ENCODE peak calls at places on chromosomes 16 and 17, in eight cellular contexts. One of them, this sample, is unnamed. For H3K4me1, the result is how much of the 10 kb centered on the place peaks cover.

GRCh38 chr16:9932000-9932399 is 250.2 kb downstream of the GRIN2A start:
- DNase-seq in body of pancreas: no peak
- DNase-seq in stomach: no peak
- DNase-seq in HCT116: no peak
- DNase-seq in adrenal gland: no peak
- DNase-seq in uterus: no peak
- DNase-seq in ovary: no peak
- DNase-seq in gastrocnemius medialis: no peak
- DNase-seq in this sample: no peak

GRCh38 chr16:27894441-27894840 is 169.1 kb downstream of the GSG1L start:
- DNase-seq in body of pancreas: no peak
- DNase-seq in stomach: no peak
- DNase-seq in HCT116: no peak
- DNase-seq in adrenal gland: no peak
- DNase-seq in uterus: no peak
- DNase-seq in ovary: no peak
- DNase-seq in gastrocnemius medialis: no peak
- DNase-seq in this sample: no peak

GRCh38 chr16:984106-984505 is 2.5 kb downstream of the SOX8 start:
- DNase-seq in body of pancreas: no peak
- DNase-seq in stomach: no peak
- DNase-seq in HCT116: no peak
- DNase-seq in adrenal gland: no peak
- DNase-seq in uterus: no peak
- DNase-seq in ovary: no peak
- DNase-seq in gastrocnemius medialis: no peak
- DNase-seq in this sample: no peak

GRCh38 chr16:11249233-11250061 is 6.6 kb downstream of the SOCS1 start:
- DNase-seq in body of pancreas: no peak
- DNase-seq in stomach: no peak
- DNase-seq in HCT116: no peak
- DNase-seq in adrenal gland: no peak
- DNase-seq in uterus: no peak
- DNase-seq in ovary: no peak
- DNase-seq in gastrocnemius medialis: no peak
- DNase-seq in this sample: no peak

GRCh38 chr17:19744492-19744891 is 3.6 kb downstream of the ALDH3A1 start:
- DNase-seq in body of pancreas: no peak
- DNase-seq in stomach: no peak
- DNase-seq in HCT116: no peak
- DNase-seq in adrenal gland: no peak
- DNase-seq in uterus: no peak
- DNase-seq in ovary: no peak
- DNase-seq in gastrocnemius medialis: no peak
- DNase-seq in this sample: no peak

GRCh38 chr16:27839419-27839818 is 224.1 kb downstream of the GSG1L start:
- DNase-seq in body of pancreas: no peak
- DNase-seq in stomach: no peak
- DNase-seq in HCT116: no peak
- DNase-seq in adrenal gland: no peak
- DNase-seq in uterus: no peak
- DNase-seq in ovary: no peak
- DNase-seq in gastrocnemius medialis: no peak
- DNase-seq in this sample: no peak

GRCh38 chr17:72351365-72351764 is 230.5 kb downstream of the SOX9 start:
- DNase-seq in body of pancreas: no peak
- DNase-seq in stomach: no peak
- DNase-seq in HCT116: no peak
- DNase-seq in adrenal gland: no peak
- DNase-seq in uterus: no peak
- DNase-seq in ovary: no peak
- DNase-seq in gastrocnemius medialis: no peak
- DNase-seq in this sample: no peak

GRCh38 chr17:81386646-81387234 is 8.5 kb upstream of the BAHCC1 start:
- DNase-seq in body of pancreas: peak
- DNase-seq in stomach: peak
- DNase-seq in HCT116: no peak
- DNase-seq in adrenal gland: no peak
- DNase-seq in uterus: peak
- DNase-seq in ovary: peak
- DNase-seq in gastrocnemius medialis: no peak
- DNase-seq in this sample: peak

GRCh38 chr17:80981062-80981902 is 10.4 kb upstream of the CHMP6 start:
- DNase-seq in body of pancreas: no peak
- DNase-seq in stomach: no peak
- DNase-seq in HCT116: no peak
- DNase-seq in adrenal gland: no peak
- DNase-seq in uterus: no peak
- DNase-seq in ovary: no peak
- DNase-seq in gastrocnemius medialis: no peak
- DNase-seq in this sample: no peak

GRCh38 chr16:85419503-85420408 is 193.4 kb upstream of the GSE1 start:
- DNase-seq in body of pancreas: peak
- DNase-seq in stomach: no peak
- DNase-seq in HCT116: no peak
- DNase-seq in adrenal gland: no peak
- DNase-seq in uterus: no peak
- DNase-seq in ovary: peak
- DNase-seq in gastrocnemius medialis: no peak
- DNase-seq in this sample: no peak

GRCh38 chr16:57537194-57537505 is 779 bp upstream of the CCDC102A start:
- DNase-seq in body of pancreas: no peak
- DNase-seq in stomach: no peak
- DNase-seq in HCT116: no peak
- DNase-seq in adrenal gland: no peak
- DNase-seq in uterus: peak
- DNase-seq in ovary: no peak
- DNase-seq in gastrocnemius medialis: no peak
- DNase-seq in this sample: no peak

GRCh38 chr16:23317266-23317661 is 15.2 kb downstream of the SCNN1B start:
- DNase-seq in body of pancreas: peak
- DNase-seq in stomach: peak
- DNase-seq in HCT116: no peak
- DNase-seq in adrenal gland: no peak
- DNase-seq in uterus: no peak
- DNase-seq in ovary: no peak
- DNase-seq in gastrocnemius medialis: no peak
- DNase-seq in this sample: no peak

GRCh38 chr17:80743181-80743771 is 198.6 kb downstream of the RPTOR start:
- DNase-seq in body of pancreas: no peak
- DNase-seq in stomach: no peak
- DNase-seq in HCT116: no peak
- DNase-seq in adrenal gland: no peak
- DNase-seq in uterus: peak
- DNase-seq in ovary: no peak
- DNase-seq in gastrocnemius medialis: peak
- DNase-seq in this sample: no peak

GRCh38 chr17:32302860-32303649 is 37.4 kb downstream of the RHBDL3 start:
- DNase-seq in body of pancreas: peak
- DNase-seq in stomach: no peak
- DNase-seq in HCT116: no peak
- DNase-seq in adrenal gland: no peak
- DNase-seq in uterus: no peak
- DNase-seq in ovary: no peak
- DNase-seq in gastrocnemius medialis: no peak
- DNase-seq in this sample: no peak

GRCh38 chr16:67237396-67238277 is 9.6 kb downstream of the FHOD1 start:
- DNase-seq in body of pancreas: no peak
- DNase-seq in stomach: no peak
- DNase-seq in HCT116: no peak
- DNase-seq in adrenal gland: no peak
- DNase-seq in uterus: no peak
- DNase-seq in ovary: no peak
- DNase-seq in gastrocnemius medialis: no peak
- DNase-seq in this sample: peak

GRCh38 chr16:84497418-84497817 is 7.0 kb downstream of the MEAK7 start:
- DNase-seq in body of pancreas: no peak
- DNase-seq in stomach: no peak
- DNase-seq in HCT116: no peak
- DNase-seq in adrenal gland: no peak
- DNase-seq in uterus: no peak
- DNase-seq in ovary: no peak
- DNase-seq in gastrocnemius medialis: no peak
- DNase-seq in this sample: no peak

GRCh38 chr17:36485027-36485426 is 1.5 kb upstream of the ZNHIT3 start:
- DNase-seq in body of pancreas: no peak
- DNase-seq in stomach: no peak
- DNase-seq in HCT116: no peak
- DNase-seq in adrenal gland: no peak
- DNase-seq in uterus: no peak
- DNase-seq in ovary: no peak
- DNase-seq in gastrocnemius medialis: no peak
- DNase-seq in this sample: no peak

GRCh38 chr16:31269541-31269940 is 9.8 kb downstream of the ITGAM start:
- DNase-seq in body of pancreas: no peak
- DNase-seq in stomach: no peak
- DNase-seq in HCT116: no peak
- DNase-seq in adrenal gland: no peak
- DNase-seq in uterus: no peak
- DNase-seq in ovary: no peak
- DNase-seq in gastrocnemius medialis: no peak
- DNase-seq in this sample: no peak

GRCh38 chr17:2239882-2240430 is 63.6 kb downstream of the SMG6 start:
- DNase-seq in body of pancreas: peak
- DNase-seq in stomach: peak
- DNase-seq in HCT116: no peak
- DNase-seq in adrenal gland: peak
- DNase-seq in uterus: peak
- DNase-seq in ovary: peak
- DNase-seq in gastrocnemius medialis: peak
- DNase-seq in this sample: peak

GRCh38 chr17:68103148-68103547 is 67.6 kb downstream of the KPNA2 start:
- DNase-seq in body of pancreas: no peak
- DNase-seq in stomach: no peak
- DNase-seq in HCT116: no peak
- DNase-seq in adrenal gland: no peak
- DNase-seq in uterus: no peak
- DNase-seq in ovary: no peak
- DNase-seq in gastrocnemius medialis: no peak
- DNase-seq in this sample: no peak

GRCh38 chr17:77528516-77529327 is 388.0 kb downstream of the SEC14L1 start:
- DNase-seq in body of pancreas: no peak
- DNase-seq in stomach: no peak
- DNase-seq in HCT116: no peak
- DNase-seq in adrenal gland: no peak
- DNase-seq in uterus: no peak
- DNase-seq in ovary: no peak
- DNase-seq in gastrocnemius medialis: no peak
- DNase-seq in this sample: peak

GRCh38 chr17:79074650-79075432 is at the start of gene ENGASE:
- DNase-seq in body of pancreas: peak
- DNase-seq in stomach: peak
- DNase-seq in HCT116: peak
- DNase-seq in adrenal gland: peak
- DNase-seq in uterus: peak
- DNase-seq in ovary: peak
- DNase-seq in gastrocnemius medialis: peak
- DNase-seq in this sample: peak
- TF ChIP-seq POLR2A in body of pancreas: peak
- TF ChIP-seq POLR2A in stomach: no peak
- TF ChIP-seq POLR2A in HCT116: peak
- TF ChIP-seq POLR2A in adrenal gland: peak
- TF ChIP-seq POLR2A in uterus: peak
- TF ChIP-seq POLR2A in ovary: peak
- TF ChIP-seq POLR2A in gastrocnemius medialis: peak
- TF ChIP-seq POLR2A in this sample: no peak

DNA sequence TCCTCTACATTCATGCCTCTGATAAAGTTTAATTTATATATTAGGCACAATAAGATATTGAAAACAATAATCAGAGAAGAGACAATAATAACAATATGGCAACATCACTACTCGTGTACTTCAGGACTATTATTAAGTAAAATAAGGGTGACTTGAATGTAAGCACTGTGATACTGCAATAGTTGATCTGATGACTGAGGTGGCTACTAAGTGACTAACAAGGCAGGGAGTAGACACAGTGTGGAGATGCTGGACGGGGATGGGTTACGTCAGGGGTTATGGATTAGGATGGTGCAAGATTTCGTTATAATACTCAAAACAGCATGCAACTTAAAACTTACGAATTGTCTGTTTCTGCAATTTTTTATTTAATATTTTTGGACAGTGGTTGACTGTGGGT is 32.5 kb downstream of the CYLD start:
- DNase-seq in body of pancreas: no peak
- DNase-seq in stomach: no peak
- DNase-seq in HCT116: no peak
- DNase-seq in adrenal gland: no peak
- DNase-seq in uterus: no peak
- DNase-seq in ovary: no peak
- DNase-seq in gastrocnemius medialis: no peak
- DNase-seq in this sample: no peak
- H3K4me1 ChIP-seq in body of pancreas: under half
- H3K4me1 ChIP-seq in stomach: under half
- H3K4me1 ChIP-seq in HCT116: under half
- H3K4me1 ChIP-seq in adrenal gland: under half
- H3K4me1 ChIP-seq in uterus: under half
- H3K4me1 ChIP-seq in ovary: under half
- H3K4me1 ChIP-seq in gastrocnemius medialis: under half
- H3K4me1 ChIP-seq in this sample: under half

GRCh38 chr16:4537376-4538066 is 1.1 kb downstream of the CDIP1 start:
- DNase-seq in body of pancreas: no peak
- DNase-seq in stomach: peak
- DNase-seq in HCT116: no peak
- DNase-seq in adrenal gland: peak
- DNase-seq in uterus: no peak
- DNase-seq in ovary: peak
- DNase-seq in gastrocnemius medialis: no peak
- DNase-seq in this sample: peak

GRCh38 chr16:4539716-4540284 is 1.2 kb upstream of the CDIP1 start:
- DNase-seq in body of pancreas: no peak
- DNase-seq in stomach: no peak
- DNase-seq in HCT116: no peak
- DNase-seq in adrenal gland: no peak
- DNase-seq in uterus: no peak
- DNase-seq in ovary: no peak
- DNase-seq in gastrocnemius medialis: no peak
- DNase-seq in this sample: no peak

GRCh38 chr16:4536391-4537106 is 2.0 kb downstream of the CDIP1 start:
- DNase-seq in body of pancreas: no peak
- DNase-seq in stomach: no peak
- DNase-seq in HCT116: no peak
- DNase-seq in adrenal gland: no peak
- DNase-seq in uterus: no peak
- DNase-seq in ovary: no peak
- DNase-seq in gastrocnemius medialis: no peak
- DNase-seq in this sample: no peak

GRCh38 chr16:4538386-4539235 is at the start of gene CDIP1:
- DNase-seq in body of pancreas: peak
- DNase-seq in stomach: peak
- DNase-seq in HCT116: peak
- DNase-seq in adrenal gland: peak
- DNase-seq in uterus: peak
- DNase-seq in ovary: peak
- DNase-seq in gastrocnemius medialis: peak
- DNase-seq in this sample: peak

GRCh38 chr16:4538067-4538385 is 547 bp downstream of the CDIP1 start:
- DNase-seq in body of pancreas: no peak
- DNase-seq in stomach: no peak
- DNase-seq in HCT116: no peak
- DNase-seq in adrenal gland: no peak
- DNase-seq in uterus: no peak
- DNase-seq in ovary: no peak
- DNase-seq in gastrocnemius medialis: no peak
- DNase-seq in this sample: no peak
- H3K27ac ChIP-seq in body of pancreas: peak
- H3K27ac ChIP-seq in stomach: peak
- H3K27ac ChIP-seq in HCT116: no peak
- H3K27ac ChIP-seq in adrenal gland: peak
- H3K27ac ChIP-seq in uterus: peak
- H3K27ac ChIP-seq in ovary: peak
- H3K27ac ChIP-seq in gastrocnemius medialis: peak
- H3K27ac ChIP-seq in this sample: peak

GRCh38 chr17:49414622-49415350 is at the start of gene PHB1:
- DNase-seq in body of pancreas: peak
- DNase-seq in stomach: peak
- DNase-seq in HCT116: peak
- DNase-seq in adrenal gland: peak
- DNase-seq in uterus: peak
- DNase-seq in ovary: peak
- DNase-seq in gastrocnemius medialis: peak
- DNase-seq in this sample: peak
- TF ChIP-seq POLR2A in body of pancreas: peak
- TF ChIP-seq POLR2A in stomach: no peak
- TF ChIP-seq POLR2A in HCT116: peak
- TF ChIP-seq POLR2A in adrenal gland: peak
- TF ChIP-seq POLR2A in uterus: no peak
- TF ChIP-seq POLR2A in ovary: no peak
- TF ChIP-seq POLR2A in gastrocnemius medialis: no peak
- TF ChIP-seq POLR2A in this sample: no peak

This sample was measured in heart left ventricle.